ENCODE peak calls at places on chromosomes 7 and 10, in five cellular contexts. One of them, this sample, is unnamed.

GRCh38 chr10:70722820-70723424 is 50.6 kb downstream of the ADAMTS14 start:
- DNase-seq in retina: no peak
- DNase-seq in renal cortical epithelial cell: peak; percentile 91
- DNase-seq in left colon: no peak
- DNase-seq in Calu3: no peak
- DNase-seq in this sample: no peak

GRCh38 chr7:100358027-100358856 is at the start of gene PILRB:
- DNase-seq in Calu3: no peak
- DNase-seq in left colon: no peak
- DNase-seq in retina: no peak
- DNase-seq in renal cortical epithelial cell: peak; percentile 16
- DNase-seq in this sample: no peak

GRCh38 chr10:106573106-106573505 is 591.4 kb downstream of the SORCS1 start:
- DNase-seq in renal cortical epithelial cell: no peak
- DNase-seq in retina: no peak
- DNase-seq in left colon: no peak
- DNase-seq in Calu3: no peak
- DNase-seq in this sample: no peak

GRCh38 chr10:14910953-14911352 is 32.3 kb downstream of the SUV39H2 start:
- DNase-seq in retina: no peak
- DNase-seq in Calu3: no peak
- DNase-seq in renal cortical epithelial cell: no peak
- DNase-seq in left colon: no peak
- DNase-seq in this sample: no peak

GRCh38 chr7:17090751-17091150 is 207.7 kb upstream of the AHR start:
- DNase-seq in left colon: no peak
- DNase-seq in retina: no peak
- DNase-seq in Calu3: no peak
- DNase-seq in renal cortical epithelial cell: peak; percentile 6
- DNase-seq in this sample: no peak

GRCh38 chr7:92448185-92448747 is 984 bp downstream of the GATAD1 start:
- DNase-seq in renal cortical epithelial cell: peak; percentile 81
- DNase-seq in Calu3: peak; percentile 40
- DNase-seq in retina: peak; percentile 54
- DNase-seq in left colon: peak; percentile 80
- DNase-seq in this sample: no peak

GRCh38 chr10:91201213-91201996 is 19.1 kb upstream of the PCGF5 start:
- DNase-seq in renal cortical epithelial cell: no peak
- DNase-seq in retina: no peak
- DNase-seq in Calu3: no peak
- DNase-seq in left colon: no peak
- DNase-seq in this sample: no peak

GRCh38 chr7:30285067-30285530 is 702 bp downstream of the ZNRF2 start:
- DNase-seq in retina: no peak
- DNase-seq in left colon: peak; percentile 54
- DNase-seq in renal cortical epithelial cell: no peak
- DNase-seq in Calu3: peak; percentile 62
- DNase-seq in this sample: no peak

This sample was measured in NCI-H187.